ENCODE peak calls at places on chromosomes 16 and 17, in five cellular contexts. B is NCI-H524; P is activated naive CD8-positive, alpha-beta T cell treated with anti-CD3 and anti-CD28 coated beads, Interleukin-2, amount 50 U/mL, for 24 hours; J is AG04450; U is M059J. I is an unnamed sample.

GRCh38 chr16:79653337-79654000 is 52.9 kb upstream of the MAF start:
- DNase-seq in U (no peak), B (no peak), J (no peak), P (no peak), I (peak)

GRCh38 chr17:1003633-1003971 is 6.7 kb downstream of the TIMM22 start:
- DNase-seq in P (no peak), B (no peak), U (no peak), J (no peak), I (no peak)

GRCh38 chr17:57739402-57740224 is 5.5 kb downstream of the CCDC182 start:
- DNase-seq in U (peak), B (peak), P (no peak), J (no peak), I (peak)

GRCh38 chr17:47801906-47802305 is 19.7 kb downstream of the OSBPL7 start:
- DNase-seq in P (no peak), J (no peak), U (no peak), B (no peak), I (no peak)

GRCh38 chr16:2425008-2425518 is 4.2 kb upstream of the CCNF start:
- DNase-seq in B (no peak), P (no peak), J (no peak), U (no peak), I (no peak)

GRCh38 chr17:81964081-81964849 is 3.3 kb upstream of the NOTUM start:
- DNase-seq in P (no peak), U (no peak), J (no peak), B (no peak), I (no peak)

GRCh38 chr17:58360664-58361063 is 8.7 kb upstream of the SUPT4H1 start:
- DNase-seq in B (no peak), U (no peak), P (no peak), J (no peak), I (no peak)

GRCh38 chr16:11386791-11387546 is 41.7 kb downstream of the RMI2 start:
- DNase-seq in P (no peak), B (no peak), J (no peak), U (no peak), I (no peak)

GRCh38 chr17:18184143-18185007 is 747 bp downstream of the ALKBH5 start:
- DNase-seq in P (peak), U (peak), J (no peak), B (peak), I (no peak)